ENCODE peak calls at places on chromosomes 5 and 9, in ten cellular contexts. E is activated naive CD4-positive, alpha-beta T cell treated with anti-CD3 and anti-CD28 coated beads, Interleukin-2, amount 50 U/mL, for 16 hours; P is GM03348; X is cerebellar cortex; M is amniotic epithelial cell; J is stimulated activated CD4-positive, alpha-beta T cell treated with anti-CD3 and anti-CD28 coated beads, Interleukin-4, amount 100 ng/mL, for 48 hours; G is GM04504; W is T-helper 2 cell; Y is BJ; F is HuH-7. S is an unnamed sample.

GRCh38 chr9:110532908-110533665 is 46.5 kb downstream of the SVEP1 start:
- DNase-seq in F (no peak), X (peak; percentile 52), G (no peak), Y (no peak), E (no peak), P (no peak), M (peak; percentile 39), J (no peak), W (no peak), S (no peak)

GRCh38 chr9:72476100-72476499 is 45.3 kb upstream of the TMC1 start:
- DNase-seq in Y (no peak), G (no peak), X (no peak), M (no peak), E (no peak), P (no peak), F (no peak), J (no peak), W (no peak), S (no peak)

GRCh38 chr5:80852331-80853245 is 107.6 kb upstream of the RASGRF2 start:
- DNase-seq in J (no peak), X (no peak), E (no peak), Y (no peak), F (no peak), P (no peak), M (no peak), W (no peak), G (no peak), S (no peak)

GRCh38 chr5:59036274-59036961 is 453.5 kb downstream of the RAB3C start:
- DNase-seq in G (peak; percentile 91), Y (peak; percentile 94), M (peak; percentile 98), X (no peak), F (no peak), W (peak; percentile 50), E (peak; percentile 48), J (no peak), P (peak; percentile 78), S (peak; percentile 94)

GRCh38 chr5:134574521-134574920 is 49.1 kb downstream of the JADE2 start:
- DNase-seq in E (no peak), M (no peak), X (peak; percentile 84), F (no peak), J (no peak), G (no peak), Y (no peak), W (no peak), P (no peak), S (no peak)

GRCh38 chr5:169641253-169641652 is 4.2 kb downstream of the DOCK2 start:
- DNase-seq in F (no peak), P (peak; percentile 36), X (no peak), M (peak; percentile 21), Y (no peak), E (no peak), G (peak; percentile 24), W (no peak), J (no peak), S (no peak)

GRCh38 chr9:137406876-137407589 is 15.9 kb downstream of the EXD3 start:
- DNase-seq in Y (no peak), F (peak; percentile 95), G (peak; percentile 23), P (peak; percentile 94), W (peak; percentile 12), E (peak; percentile 73), M (peak; percentile 49), X (peak; percentile 28), J (peak; percentile 53), S (no peak)

GRCh38 chr9:128553695-128554094 is 1.3 kb downstream of the SPTAN1 start:
- DNase-seq in E (no peak), Y (no peak), W (no peak), J (no peak), X (peak; percentile 36), P (peak; percentile 43), G (no peak), M (peak; percentile 91), F (no peak), S (no peak)

GRCh38 chr9:78871086-78871451 is 574.1 kb downstream of the PSAT1 start:
- DNase-seq in Y (no peak), G (no peak), J (no peak), E (no peak), F (no peak), M (no peak), P (no peak), W (no peak), X (no peak), S (no peak)

GRCh38 chr5:117299940-117300339 is 725.3 kb upstream of the SEMA6A start:
- DNase-seq in X (no peak), W (no peak), G (no peak), F (no peak), M (no peak), E (no peak), P (no peak), J (no peak), Y (no peak), S (no peak)

GRCh38 chr5:156991714-156992113 is 28.7 kb upstream of the TIMD4 start:
- DNase-seq in E (no peak), W (no peak), P (no peak), G (no peak), X (no peak), M (no peak), F (no peak), Y (no peak), J (no peak), S (no peak)

GRCh38 chr5:177430146-177430951 is 3.9 kb downstream of the GRK6 start:
- DNase-seq in M (no peak), E (no peak), P (no peak), G (no peak), Y (no peak), J (no peak), F (no peak), X (no peak), W (no peak), S (no peak)

GRCh38 chr9:130333041-130334040 is 67.8 kb downstream of the HMCN2 start:
- DNase-seq in Y (no peak), G (no peak), P (no peak), X (no peak), M (no peak), F (no peak), W (no peak), E (no peak), J (no peak), S (no peak)

GRCh38 chr9:80052830-80053229 is 481.1 kb downstream of the TLE4 start:
- DNase-seq in J (no peak), F (no peak), P (no peak), X (no peak), G (no peak), Y (no peak), W (no peak), E (no peak), M (no peak), S (no peak)

GRCh38 chr5:113371788-113372196 is 63.0 kb downstream of the TSSK1B start:
- DNase-seq in F (no peak), E (no peak), Y (no peak), J (no peak), W (no peak), P (peak; percentile 8), G (no peak), M (no peak), X (peak; percentile 9), S (no peak)

GRCh38 chr9:131113655-131114563 is 11.5 kb upstream of the NUP214 start:
- DNase-seq in F (no peak), P (no peak), G (no peak), J (no peak), E (no peak), M (no peak), W (no peak), Y (no peak), X (no peak), S (no peak)

GRCh38 chr9:123039617-123040219 is 6.3 kb downstream of the GPR21 start:
- DNase-seq in X (no peak), G (no peak), M (peak; percentile 38), J (no peak), Y (no peak), P (no peak), F (no peak), W (no peak), E (no peak), S (no peak)

GRCh38 chr5:115375922-115376321 is 79.5 kb upstream of the CCDC112 start:
- DNase-seq in Y (no peak), M (peak; percentile 31), E (no peak), X (peak; percentile 79), W (no peak), P (no peak), G (no peak), J (no peak), F (peak; percentile 21), S (no peak)

GRCh38 chr9:87086536-87086935 is 139.2 kb upstream of the GAS1 start:
- DNase-seq in Y (no peak), M (no peak), F (no peak), W (no peak), G (no peak), E (no peak), X (no peak), J (no peak), P (no peak), S (no peak)

GRCh38 chr5:158976035-158976434 is 123.7 kb downstream of the EBF1 start:
- DNase-seq in J (no peak), F (no peak), W (no peak), Y (peak; percentile 67), E (no peak), P (peak; percentile 78), M (peak; percentile 23), X (no peak), G (peak; percentile 69), S (peak; percentile 67)

GRCh38 chr9:113620377-113621161 is 157.0 kb downstream of the RGS3 start:
- DNase-seq in M (peak; percentile 97), F (peak; percentile 61), Y (peak; percentile 74), E (no peak), J (no peak), G (peak; percentile 83), W (no peak), X (peak; percentile 67), P (peak; percentile 90), S (peak; percentile 83)

GRCh38 chr5:33997331-33997983 is 10.4 kb downstream of the AMACR start:
- DNase-seq in P (peak; percentile 80), F (peak; percentile 71), Y (peak; percentile 73), X (peak; percentile 93), M (peak; percentile 80), J (no peak), E (no peak), G (peak; percentile 82), W (no peak), S (no peak)

GRCh38 chr5:141825241-141825671 is 53.0 kb downstream of the PCDH1 start:
- DNase-seq in W (no peak), J (no peak), G (no peak), X (no peak), E (no peak), M (no peak), P (no peak), F (no peak), Y (no peak), S (no peak)

GRCh38 chr9:105690742-105691141 is 3.6 kb upstream of the TMEM38B start:
- DNase-seq in E (no peak), J (no peak), Y (no peak), G (no peak), W (no peak), P (peak; percentile 68), M (peak; percentile 16), X (no peak), F (peak; percentile 66), S (no peak)

GRCh38 chr9:133256057-133256461 is 18.9 kb downstream of the ABO start:
- DNase-seq in J (no peak), X (no peak), Y (no peak), W (no peak), P (peak; percentile 6), E (no peak), F (no peak), M (no peak), G (no peak), S (no peak)

GRCh38 chr9:130642926-130643325 is 21.5 kb upstream of the PRDM12 start:
- DNase-seq in G (no peak), X (no peak), W (no peak), E (no peak), P (no peak), F (no peak), J (no peak), Y (no peak), M (no peak), S (no peak)

GRCh38 chr5:138213161-138214029 is at the start of gene CDC23:
- DNase-seq in G (peak; percentile 98), P (peak; percentile 97), M (peak; percentile 98), F (peak; percentile 95), X (peak; percentile 99), E (peak; percentile 87), J (peak; percentile 84), W (peak; percentile 89), Y (peak; percentile 97), S (peak; percentile 93)

GRCh38 chr9:135463140-135463539 is 16.4 kb upstream of the PPP1R26 start:
- DNase-seq in Y (no peak), W (no peak), P (peak; percentile 78), E (no peak), F (no peak), J (no peak), G (peak; percentile 14), X (no peak), M (no peak), S (no peak)

S was measured in non-pigmented ciliary epithelial cell.